ENCODE peak calls at places on chromosomes 1 and 21, in six cellular contexts. K is heart right ventricle, W is A549, U is AG04450, O is SK-N-SH, A is cardiac muscle cell. I is an unnamed sample.

GRCh38 chr1:14952626-14953314 is 200.8 kb upstream of the TMEM51 start:
- DNase-seq in A (no peak), U (no peak), W (no peak), K (no peak), O (no peak), I (no peak)

GRCh38 chr21:15552914-15553491 is 176.8 kb upstream of the USP25 start:
- DNase-seq in K (no peak), A (peak), U (no peak), W (peak), O (no peak), I (no peak)

GRCh38 chr1:60103186-60103585 is 29.6 kb upstream of the C1orf87 start:
- DNase-seq in W (no peak), U (no peak), O (no peak), A (no peak), K (no peak), I (no peak)

GRCh38 chr1:154608522-154609294 is 722 bp upstream of the ADAR start:
- DNase-seq in O (peak), K (peak), A (peak), W (peak), U (no peak), I (peak)

GRCh38 chr1:9196129-9197040 is 38.2 kb upstream of the H6PD start:
- DNase-seq in U (peak), W (peak), A (peak), K (peak), O (peak), I (peak)

GRCh38 chr1:226061793-226062557 is 541 bp upstream of the H3-3A start:
- DNase-seq in K (peak), O (peak), U (no peak), W (peak), A (peak), I (peak)

GRCh38 chr1:235834620-235835019 is 32.1 kb downstream of the LYST start:
- DNase-seq in W (no peak), O (no peak), K (no peak), U (no peak), A (no peak), I (no peak)

GRCh38 chr1:160064164-160064563 is 5.8 kb downstream of the KCNJ10 start:
- DNase-seq in U (no peak), A (no peak), W (no peak), O (no peak), K (no peak), I (no peak)

GRCh38 chr21:36705679-36706481 is 7.0 kb downstream of the SIM2 start:
- DNase-seq in U (no peak), K (no peak), O (peak), A (no peak), W (no peak), I (no peak)

GRCh38 chr1:45543599-45544417 is 6.8 kb upstream of the AKR1A1 start:
- DNase-seq in W (no peak), O (no peak), K (peak), A (peak), U (no peak), I (peak)

GRCh38 chr1:62131093-62131725 is 63.4 kb upstream of the L1TD1 start:
- DNase-seq in K (peak), W (peak), O (peak), U (peak), A (peak), I (peak)

GRCh38 chr1:204439976-204440375 is 28.4 kb upstream of the PPP1R15B start:
- DNase-seq in U (no peak), K (no peak), O (no peak), A (no peak), W (no peak), I (no peak)

GRCh38 chr1:56911098-56911497 is 54.7 kb downstream of the C8B start:
- DNase-seq in O (no peak), K (no peak), U (no peak), W (no peak), A (no peak), I (no peak)

GRCh38 chr1:20700636-20701215 is 17.1 kb downstream of the KIF17 start:
- DNase-seq in A (no peak), O (no peak), U (no peak), W (no peak), K (no peak), I (no peak)

GRCh38 chr1:203268901-203269653 is 36.2 kb upstream of the BTG2 start:
- DNase-seq in W (peak), K (no peak), A (peak), O (peak), U (no peak), I (peak)

GRCh38 chr1:232579958-232580705 is 49.8 kb downstream of the SIPA1L2 start:
- DNase-seq in K (no peak), U (no peak), W (no peak), A (no peak), O (no peak), I (no peak)

GRCh38 chr21:41726970-41727783 is 39.7 kb downstream of the RIPK4 start:
- DNase-seq in W (peak), K (peak), O (no peak), U (no peak), A (peak), I (no peak)

GRCh38 chr1:207825719-207826556 is 74.1 kb downstream of the CD46 start:
- DNase-seq in W (no peak), O (no peak), A (peak), U (no peak), K (peak), I (no peak)

GRCh38 chr1:113456967-113457366 is 66.7 kb downstream of the MAGI3 start:
- DNase-seq in K (peak), W (peak), O (no peak), U (peak), A (peak), I (no peak)

GRCh38 chr1:26932536-26932935 is 11.0 kb downstream of the NUDC start:
- DNase-seq in W (no peak), O (no peak), A (no peak), U (no peak), K (no peak), I (no peak)

GRCh38 chr21:29172282-29172681 is 41.8 kb downstream of the MAP3K7CL start:
- DNase-seq in O (no peak), A (no peak), K (no peak), W (no peak), U (no peak), I (no peak)

GRCh38 chr1:169312084-169312954 is 55.3 kb downstream of the NME7 start:
- DNase-seq in W (peak), A (peak), K (no peak), U (peak), O (no peak), I (no peak)

GRCh38 chr1:64769971-64770370 is 25.1 kb downstream of the RAVER2 start:
- DNase-seq in A (no peak), K (no peak), U (no peak), W (no peak), O (no peak), I (no peak)

GRCh38 chr1:89312572-89312971 is 39.9 kb upstream of the GBP5 start:
- DNase-seq in A (no peak), W (no peak), O (no peak), U (no peak), K (no peak), I (no peak)

DNA sequence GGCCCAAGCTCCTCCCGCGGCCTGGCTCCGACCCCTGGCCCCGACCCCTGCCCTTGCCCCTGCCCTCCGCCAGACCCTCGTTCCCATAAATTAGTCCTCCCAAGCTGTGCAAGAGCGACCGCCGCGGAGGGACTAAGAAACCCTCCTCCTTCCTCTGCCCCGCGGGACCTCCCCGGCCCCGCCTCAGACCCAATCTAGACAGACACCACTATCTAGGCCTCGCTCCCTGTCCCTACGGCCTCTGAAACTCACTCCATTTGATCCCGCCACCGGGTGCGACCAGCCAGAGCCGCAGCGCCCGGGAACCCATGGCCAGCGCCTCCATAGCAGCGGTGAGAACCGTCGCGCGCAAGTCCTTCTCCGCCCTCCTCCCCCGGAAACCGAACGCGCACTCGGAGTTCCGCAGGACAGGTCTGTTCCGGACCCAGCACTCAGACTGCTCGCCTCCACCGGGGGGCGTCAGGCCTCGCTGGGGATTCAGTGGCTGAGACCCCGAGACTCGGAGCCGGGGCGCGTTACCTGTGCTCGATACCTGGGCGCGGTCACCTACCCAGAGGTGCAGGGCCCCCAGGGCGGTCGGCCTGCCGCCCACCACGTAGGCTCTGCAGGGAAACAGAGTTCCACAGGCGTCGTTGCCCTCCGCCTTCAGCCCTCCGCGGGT is at the start of gene MRPL39:
- DNase-seq in A (peak), K (peak), U (peak), O (peak), W (peak), I (peak)
- TF ChIP-seq CTCF in A (peak), K (peak), U (peak), O (peak), W (peak), I (peak)

GRCh38 chr1:2593251-2593878 is 6.8 kb downstream of the PRXL2B start:
- DNase-seq in K (no peak), A (no peak), U (no peak), W (no peak), O (peak), I (no peak)

GRCh38 chr1:2595261-2595811 is 8.8 kb downstream of the PRXL2B start:
- DNase-seq in K (no peak), U (no peak), A (no peak), O (peak), W (no peak), I (no peak)

GRCh38 chr1:2592672-2593071 is 6.1 kb downstream of the PRXL2B start:
- DNase-seq in U (no peak), A (no peak), O (peak), K (no peak), W (no peak), I (no peak)

GRCh38 chr1:2594641-2595131 is 8.1 kb downstream of the PRXL2B start:
- DNase-seq in W (no peak), U (no peak), A (no peak), K (no peak), O (no peak), I (no peak)

DNA sequence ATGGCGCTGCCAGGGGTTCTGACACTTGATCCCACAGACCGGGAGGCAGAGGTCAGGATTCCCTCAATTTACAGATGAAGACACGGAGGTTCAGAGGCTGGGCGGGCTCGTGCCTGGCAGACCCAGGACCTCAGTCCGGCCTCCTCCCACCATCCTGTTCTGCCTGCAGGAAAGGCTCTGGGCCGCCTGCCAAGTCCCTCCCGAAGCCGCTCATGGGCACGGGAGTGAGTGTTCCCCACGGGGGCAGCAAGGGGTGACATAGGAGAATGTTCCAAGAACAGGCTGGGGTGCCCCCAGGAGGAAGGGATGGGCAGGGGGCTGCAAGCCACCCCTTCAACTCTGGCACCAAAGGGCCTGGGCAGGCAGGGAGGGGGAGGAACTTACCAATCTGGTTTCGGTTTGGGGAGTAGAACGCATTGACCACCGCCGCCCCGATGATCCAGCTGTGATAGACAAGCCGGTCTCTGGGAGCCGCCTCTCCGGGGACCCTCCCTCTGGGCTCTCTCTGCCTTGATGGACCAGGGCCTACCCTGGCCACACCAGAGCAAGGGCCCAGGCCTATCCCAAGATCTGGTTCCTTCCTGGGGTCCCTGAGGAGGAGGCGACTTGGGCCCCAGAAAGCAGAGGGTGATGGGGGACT is 7.5 kb downstream of the PRXL2B start:
- DNase-seq in O (peak), W (no peak), K (peak), U (no peak), A (peak), I (no peak)
- TF ChIP-seq CTCF in O (no peak), W (no peak), K (no peak), U (no peak), A (no peak), I (no peak)

GRCh38 chr1:193338194-193338593 is 151.8 kb upstream of the B3GALT2 start:
- DNase-seq in A (peak), W (no peak), K (no peak), O (peak), U (no peak), I (no peak)
- TF ChIP-seq CTCF in A (peak), W (peak), K (peak), O (peak), U (peak), I (no peak)

DNA sequence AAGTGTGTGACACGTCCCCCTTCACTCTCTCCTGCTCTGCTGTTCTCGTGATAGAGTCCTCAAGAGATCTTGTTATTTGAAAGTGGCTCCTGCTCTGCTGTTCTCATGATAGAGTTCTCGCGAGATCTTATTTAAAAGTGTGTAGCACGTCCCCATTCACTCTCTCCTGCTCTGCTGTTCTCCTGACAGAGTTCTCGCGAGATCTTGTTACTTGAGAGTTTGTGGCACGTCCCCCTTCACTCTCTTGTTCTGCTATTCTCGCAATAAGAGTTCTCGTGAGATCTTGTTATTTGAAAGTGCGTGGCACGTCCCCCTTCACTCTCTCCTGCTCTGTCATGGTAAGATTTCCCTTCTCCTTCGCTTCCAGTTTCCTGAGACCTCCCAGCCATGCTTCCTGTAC is 47.9 kb downstream of the SMYD3 start:
- DNase-seq in O (no peak), A (no peak), U (no peak), K (no peak), W (no peak), I (peak)
- TF ChIP-seq CTCF in O (no peak), A (no peak), U (no peak), K (no peak), W (no peak), I (no peak)

DNA sequence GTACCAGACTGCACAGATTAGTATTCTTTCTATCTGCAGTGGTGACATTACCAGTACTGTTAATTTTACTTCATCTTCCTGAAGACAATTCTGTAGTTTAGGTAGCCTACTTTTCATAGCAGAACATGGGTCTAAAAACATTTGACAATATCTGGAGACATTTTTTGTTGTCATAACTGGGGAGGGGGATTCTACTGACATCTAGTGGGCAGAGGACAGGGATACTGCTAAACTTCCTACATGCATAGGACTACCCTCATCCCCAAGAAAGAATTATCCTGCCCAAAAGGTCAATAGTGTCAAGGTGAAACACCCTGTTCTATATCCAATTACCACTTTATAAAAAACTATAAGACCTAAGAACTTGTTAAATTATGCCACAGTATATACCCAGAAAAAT is 3.4 kb upstream of the ARHGAP29 start:
- DNase-seq in W (no peak), O (peak), U (no peak), K (no peak), A (peak), I (no peak)
- TF ChIP-seq CTCF in W (peak), O (peak), U (peak), K (peak), A (peak), I (peak)

DNA sequence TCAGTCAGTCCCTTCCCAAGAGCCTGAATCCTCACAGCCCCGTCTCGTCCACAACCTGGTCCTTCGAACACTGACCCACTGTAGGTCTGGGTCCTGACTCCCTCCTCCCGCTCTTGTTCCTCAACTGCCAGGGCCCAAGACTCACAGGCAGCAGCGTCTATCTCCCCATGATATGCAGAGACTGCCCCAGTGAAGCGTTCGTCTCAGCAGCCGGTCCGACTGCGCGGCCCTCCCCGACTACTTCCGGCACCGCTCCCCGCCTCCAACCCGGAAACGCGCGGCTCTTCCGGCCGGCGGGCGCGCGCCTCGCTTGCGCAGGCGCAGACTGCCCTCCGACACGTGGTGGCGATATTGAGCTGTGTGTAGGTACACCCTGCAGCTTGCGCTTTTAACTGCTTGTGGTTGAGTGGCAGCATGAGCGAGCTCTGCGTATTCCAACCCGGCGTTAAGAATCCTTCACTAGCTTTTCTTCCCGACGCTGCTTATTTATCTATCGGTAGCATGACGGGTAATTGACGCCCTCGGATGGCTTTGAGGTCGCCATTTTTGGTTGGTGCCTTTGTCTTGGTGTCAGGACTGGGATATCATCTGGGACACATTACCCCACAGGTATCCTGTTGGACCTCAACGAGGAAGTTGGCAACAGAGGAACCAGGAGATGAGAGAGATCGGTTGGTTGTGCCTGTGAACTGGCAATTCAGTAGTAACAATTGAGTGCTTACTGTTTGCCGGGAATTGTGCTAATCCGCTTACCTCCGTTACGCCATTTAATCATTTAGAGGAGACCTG is at the start of gene TAF12:
- DNase-seq in W (peak), A (peak), K (peak), O (peak), U (peak), I (peak)
- TF ChIP-seq CTCF in W (peak), A (peak), K (peak), O (peak), U (peak), I (no peak)

GRCh38 chr1:85911742-85912141 is 203.5 kb upstream of the ZNHIT6 start:
- DNase-seq in A (peak), W (no peak), K (no peak), O (no peak), U (no peak), I (no peak)
- TF ChIP-seq CTCF in A (peak), W (peak), K (peak), O (peak), U (peak), I (peak)

GRCh38 chr1:38256072-38256471 is 209.5 kb upstream of the POU3F1 start:
- DNase-seq in O (no peak), U (no peak), W (no peak), A (no peak), K (no peak), I (no peak)
- TF ChIP-seq CTCF in O (no peak), U (no peak), W (no peak), A (no peak), K (no peak), I (no peak)

GRCh38 chr1:110477445-110477957 is 26.6 kb downstream of the PROK1 start:
- DNase-seq in A (peak), U (no peak), O (no peak), K (no peak), W (peak), I (no peak)
- TF ChIP-seq CTCF in A (peak), U (no peak), O (peak), K (no peak), W (peak), I (peak)

GRCh38 chr1:156465747-156466365 is 34.7 kb downstream of the MEF2D start:
- DNase-seq in A (no peak), U (no peak), W (no peak), K (no peak), O (peak), I (peak)
- TF ChIP-seq CTCF in A (peak), U (peak), W (peak), K (peak), O (peak), I (no peak)

I was measured in endothelial cell.